ENCODE peak calls at places on chromosomes 3 and 15, in eight cellular contexts. Q is sigmoid colon, G is stomach, U is suprapubic skin, V is upper lobe of left lung, O is GM12878, L is K562, I is SK-N-SH. A is an unnamed sample.

GRCh38 chr15:76181705-76182107 is 121.9 kb downstream of the TMEM266 start:
- DNase-seq in Q (no peak), G (no peak), U (no peak), V (no peak), O (peak), L (no peak), I (no peak), A (no peak)

GRCh38 chr15:41494922-41495735 is 1.5 kb downstream of the ITPKA start:
- DNase-seq in Q (no peak), G (peak), U (no peak), V (peak), O (no peak), L (peak), I (no peak), A (no peak)

GRCh38 chr3:114394551-114394950 is 100.7 kb downstream of the TIGIT start:
- DNase-seq in Q (no peak), G (no peak), U (no peak), V (no peak), O (no peak), L (no peak), I (no peak), A (no peak)

GRCh38 chr3:154095832-154096421 is 25.3 kb upstream of the ARHGEF26 start:
- DNase-seq in Q (no peak), G (no peak), U (no peak), V (no peak), O (no peak), L (no peak), I (no peak), A (no peak)

GRCh38 chr15:101499863-101500713 is 10.6 kb upstream of the PCSK6 start:
- DNase-seq in Q (peak), G (peak), U (no peak), V (no peak), O (peak), L (no peak), I (no peak), A (peak)

GRCh38 chr3:17088017-17088416 is 203.3 kb downstream of the PLCL2 start:
- DNase-seq in Q (no peak), G (no peak), U (no peak), V (no peak), O (no peak), L (no peak), I (no peak), A (no peak)

GRCh38 chr15:50222181-50222580 is 40.2 kb downstream of the SLC27A2 start:
- DNase-seq in Q (no peak), G (no peak), U (no peak), V (no peak), O (no peak), L (no peak), I (no peak), A (no peak)

GRCh38 chr3:190375250-190375649 is 12.7 kb upstream of the CLDN16 start:
- DNase-seq in Q (no peak), G (no peak), U (no peak), V (no peak), O (no peak), L (no peak), I (no peak), A (no peak)

GRCh38 chr3:191352014-191352413 is 21.7 kb upstream of the UTS2B start:
- DNase-seq in Q (no peak), G (no peak), U (no peak), V (no peak), O (no peak), L (no peak), I (no peak), A (no peak)

GRCh38 chr3:191499307-191500125 is 38.6 kb downstream of the PYDC2 start:
- DNase-seq in Q (peak), G (peak), U (no peak), V (peak), O (no peak), L (peak), I (peak), A (peak)

GRCh38 chr3:193829781-193830180 is 236.8 kb downstream of the OPA1 start:
- DNase-seq in Q (no peak), G (peak), U (no peak), V (no peak), O (no peak), L (no peak), I (no peak), A (peak)

GRCh38 chr3:127037423-127037841 is 54.5 kb downstream of the PLXNA1 start:
- DNase-seq in Q (peak), G (peak), U (peak), V (no peak), O (no peak), L (no peak), I (no peak), A (peak)

GRCh38 chr3:112101946-112102345 is 15.8 kb downstream of the C3orf52 start:
- DNase-seq in Q (no peak), G (no peak), U (no peak), V (no peak), O (no peak), L (no peak), I (no peak), A (no peak)

GRCh38 chr3:178562869-178563232 is 26.6 kb downstream of the KCNMB2 start:
- DNase-seq in Q (no peak), G (no peak), U (no peak), V (no peak), O (no peak), L (no peak), I (no peak), A (no peak)

GRCh38 chr3:128307029-128307633 is 153.8 kb downstream of the EEFSEC start:
- DNase-seq in Q (no peak), G (no peak), U (no peak), V (no peak), O (no peak), L (peak), I (peak), A (no peak)

DNA sequence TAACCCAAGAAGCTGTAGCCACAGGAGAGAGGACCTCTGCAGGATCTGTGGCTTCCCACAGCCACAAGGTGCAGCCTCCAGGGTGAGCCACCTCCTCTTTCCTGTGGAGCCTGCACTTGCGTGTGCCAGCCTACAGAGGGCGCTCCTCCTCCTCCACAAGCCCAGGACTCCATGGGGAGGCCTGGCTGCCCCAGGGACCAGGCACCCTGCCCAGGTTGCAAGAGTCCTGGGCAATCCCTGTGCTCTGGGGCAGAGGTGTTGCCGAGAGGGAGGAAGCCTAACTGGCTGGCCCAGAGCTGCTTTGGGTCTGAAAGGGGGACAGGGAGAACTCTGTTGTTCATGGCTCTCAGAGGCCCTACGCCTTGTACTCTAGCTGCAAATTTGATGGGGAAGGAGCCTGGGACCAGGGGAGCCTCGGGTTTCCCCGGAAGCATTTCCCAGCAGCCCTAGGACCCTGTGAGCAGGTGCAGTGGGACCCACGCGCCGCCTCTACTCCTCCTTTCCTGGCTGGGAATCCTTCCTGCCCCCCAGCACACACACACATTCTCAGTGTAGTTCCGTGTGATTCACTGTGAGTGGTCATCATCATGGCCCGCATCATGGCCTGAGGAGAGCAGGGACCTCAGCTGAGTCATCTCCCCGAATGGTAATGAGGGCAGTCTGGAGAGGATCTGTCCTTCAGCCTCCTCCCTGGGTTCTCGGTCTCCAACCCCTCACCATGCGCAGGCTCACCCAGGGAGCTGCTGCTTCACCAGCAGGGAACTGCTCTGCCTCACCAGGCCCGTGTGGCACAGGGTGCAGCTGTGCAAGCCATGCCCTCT is 24.3 kb downstream of the TBC1D21 start:
- DNase-seq in Q (no peak), G (peak), U (no peak), V (peak), O (no peak), L (peak), I (peak), A (peak)
- TF ChIP-seq POLR2AphosphoS5 in Q (no peak), G (no peak), U (no peak), V (no peak), O (no peak), L (no peak), I (peak), A (no peak)

GRCh38 chr3:24387000-24387399 is 107.7 kb downstream of the THRB start:
- DNase-seq in Q (no peak), G (no peak), U (no peak), V (no peak), O (no peak), L (no peak), I (no peak), A (no peak)
- TF ChIP-seq EP300 in Q (no peak), G (no peak), U (no peak), V (no peak), O (no peak), L (no peak), I (peak), A (no peak)

DNA sequence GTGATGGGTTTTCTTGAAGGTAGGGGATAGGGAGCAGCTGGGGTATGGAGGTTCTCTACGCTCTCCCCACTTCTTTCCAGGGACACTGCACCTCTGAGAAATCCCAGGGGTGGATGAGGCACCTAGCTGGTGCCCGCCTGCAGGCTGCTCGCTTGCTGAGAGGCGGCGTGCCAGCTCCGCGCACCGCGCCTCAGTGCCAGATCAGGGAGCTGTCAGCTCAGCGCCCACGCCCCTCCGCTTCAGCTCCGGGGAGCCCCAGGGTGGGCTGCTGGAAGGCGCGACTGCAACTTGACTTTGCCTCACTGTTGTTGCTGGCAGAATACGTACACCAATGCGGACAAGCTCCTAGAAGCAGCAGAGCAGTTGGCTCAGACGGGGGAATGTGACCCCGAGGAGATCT is 345.7 kb upstream of the UMPS start:
- DNase-seq in Q (no peak), G (no peak), U (no peak), V (peak), O (no peak), L (no peak), I (no peak), A (no peak)
- H3K4me3 ChIP-seq in Q (no peak), G (no peak), U (no peak), V (no peak), O (no peak), L (no peak), I (no peak), A (no peak)

DNA sequence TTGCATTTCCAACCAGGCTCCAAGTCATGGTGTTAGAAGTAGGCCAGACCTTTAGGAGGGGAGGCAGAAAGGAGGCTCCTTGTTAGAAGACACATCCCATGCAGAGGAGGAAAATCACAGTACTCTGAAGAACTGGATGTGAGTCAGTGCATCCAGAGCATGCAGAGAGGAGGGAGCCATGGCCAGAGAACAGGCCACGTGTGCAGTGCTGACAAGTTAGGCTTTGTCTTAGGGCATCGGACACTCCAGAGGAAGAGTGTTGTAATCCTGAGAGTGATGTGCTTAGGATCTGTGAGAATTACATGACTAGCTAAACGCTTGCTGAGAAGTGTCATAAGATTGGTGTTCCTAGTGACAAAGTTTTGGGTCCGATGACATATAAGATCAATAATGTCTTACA is 456.5 kb upstream of the THRB start:
- DNase-seq in Q (no peak), G (no peak), U (no peak), V (no peak), O (no peak), L (no peak), I (no peak), A (no peak)
- TF ChIP-seq POLR2AphosphoS5 in Q (no peak), G (no peak), U (no peak), V (no peak), O (no peak), L (no peak), I (no peak), A (no peak)

DNA sequence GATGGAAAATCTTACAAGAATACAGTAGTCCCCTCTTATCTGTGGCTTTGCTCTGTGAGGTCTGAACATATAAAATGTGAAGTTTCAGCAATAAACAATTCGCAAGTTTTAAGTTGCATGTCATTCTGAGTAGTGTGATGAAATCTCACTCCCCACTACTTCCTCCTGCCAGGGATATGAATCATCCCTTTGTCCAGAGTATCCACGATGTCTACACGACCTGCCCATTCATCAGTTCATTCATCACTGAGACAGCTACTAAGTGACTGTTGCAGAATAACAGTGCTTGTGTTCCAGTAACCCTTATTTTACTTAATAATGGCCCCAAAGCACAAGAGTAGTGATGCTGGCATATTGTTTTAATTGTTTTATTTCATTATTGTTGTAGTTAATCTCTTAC is 489.2 kb upstream of the UBE2E2 start:
- DNase-seq in Q (no peak), G (no peak), U (no peak), V (no peak), O (no peak), L (no peak), I (no peak), A (no peak)
- TF ChIP-seq EP300 in Q (no peak), G (no peak), U (no peak), V (no peak), O (no peak), L (no peak), I (no peak), A (no peak)

DNA sequence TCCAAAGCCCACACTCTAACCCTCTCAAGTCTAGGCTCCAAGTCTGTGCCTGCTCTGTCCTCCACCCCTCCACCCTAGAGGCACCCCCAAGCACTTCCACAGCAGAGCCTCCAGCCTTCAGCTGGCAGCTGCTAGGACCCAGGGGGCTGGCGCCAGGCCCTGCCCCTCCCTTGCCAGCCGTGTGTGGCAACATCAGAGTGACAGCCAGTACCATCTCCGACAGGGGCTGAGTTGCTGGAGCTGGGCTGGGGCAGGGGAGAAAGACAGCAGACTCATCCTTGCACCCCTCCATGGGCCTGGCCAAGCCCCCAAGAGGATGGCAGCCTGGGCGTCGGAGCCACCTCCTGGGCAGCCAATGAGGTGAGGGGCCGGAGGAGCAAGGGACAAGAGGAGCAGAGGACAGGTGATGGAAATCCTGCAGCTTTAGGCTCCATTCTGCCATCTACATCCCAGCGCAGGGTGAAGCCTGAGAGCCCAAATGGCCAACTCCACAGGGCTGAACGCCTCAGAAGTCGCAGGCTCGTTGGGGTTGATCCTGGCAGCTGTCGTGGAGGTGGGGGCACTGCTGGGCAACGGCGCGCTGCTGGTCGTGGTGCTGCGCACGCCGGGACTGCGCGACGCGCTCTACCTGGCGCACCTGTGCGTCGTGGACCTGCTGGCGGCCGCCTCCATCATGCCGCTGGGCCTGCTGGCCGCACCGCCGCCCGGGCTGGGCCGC is at the start of gene GPR62:
- DNase-seq in Q (no peak), G (no peak), U (no peak), V (peak), O (no peak), L (no peak), I (no peak), A (no peak)
- H3K4me3 ChIP-seq in Q (peak), G (peak), U (peak), V (no peak), O (no peak), L (no peak), I (no peak), A (peak)

DNA sequence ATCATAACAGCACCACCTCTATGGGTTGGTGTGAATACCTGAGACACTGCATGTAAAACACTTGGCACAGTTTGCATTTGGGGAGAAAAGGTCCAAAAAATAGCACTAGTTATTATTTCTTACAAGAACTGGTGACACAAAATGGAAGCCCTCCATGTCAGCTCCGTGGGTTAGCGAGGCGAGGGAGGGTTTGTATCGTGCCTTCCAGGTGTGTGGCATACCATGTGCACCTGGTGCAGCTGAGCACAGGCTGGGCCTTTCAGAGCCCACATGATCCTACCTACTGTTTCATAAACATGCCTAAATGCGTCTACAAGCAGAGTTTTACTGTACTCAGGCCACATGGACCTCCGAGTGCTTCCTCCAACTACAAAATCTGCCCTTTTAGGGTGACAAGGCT is 5.6 kb downstream of the CXCR6 start:
- DNase-seq in Q (no peak), G (no peak), U (no peak), V (no peak), O (no peak), L (no peak), I (no peak), A (no peak)
- TF ChIP-seq POLR2AphosphoS5 in Q (no peak), G (no peak), U (no peak), V (no peak), O (no peak), L (no peak), I (no peak), A (no peak)

GRCh38 chr3:150235799-150236198 is 172.3 kb upstream of the TSC22D2 start:
- DNase-seq in Q (no peak), G (no peak), U (no peak), V (no peak), O (no peak), L (no peak), I (no peak), A (no peak)
- TF ChIP-seq EP300 in Q (no peak), G (no peak), U (no peak), V (no peak), O (no peak), L (no peak), I (peak), A (no peak)

A was measured in transverse colon.